ENCODE peak calls at places on chromosomes 16 and 17, in ten cellular contexts. U is coronary artery; H is LoVo; N is activated CD8-positive, alpha-beta memory T cell treated with anti-CD3 and anti-CD28 coated beads for 4 hours; Z is GM04504; V is NCI-H1092; W is ACHN; M is MV-4-11; Y is head of caudate nucleus; A is T-cell. R is an unnamed sample.

GRCh38 chr17:38417210-38417951 is 10.9 kb upstream of the ARHGAP23 start:
- DNase-seq in U (no peak), H (no peak), N (no peak), Z (no peak), V (peak), W (no peak), M (peak), Y (no peak), A (no peak), R (no peak)

GRCh38 chr16:89367538-89368059 is 122.8 kb downstream of the ANKRD11 start:
- DNase-seq in U (no peak), H (no peak), N (no peak), Z (no peak), V (no peak), W (peak), M (no peak), Y (no peak), A (no peak), R (no peak)

GRCh38 chr16:82059983-82060421 is 24.9 kb downstream of the HSD17B2 start:
- DNase-seq in U (no peak), H (peak), N (no peak), Z (no peak), V (no peak), W (no peak), M (no peak), Y (no peak), A (no peak), R (no peak)

GRCh38 chr17:81231766-81232581 is 6.9 kb downstream of the TEPSIN start:
- DNase-seq in U (no peak), H (no peak), N (no peak), Z (no peak), V (no peak), W (no peak), M (no peak), Y (no peak), A (no peak), R (no peak)

GRCh38 chr17:1783271-1783670 is 21.4 kb downstream of the SERPINF1 start:
- DNase-seq in U (peak), H (no peak), N (no peak), Z (no peak), V (no peak), W (no peak), M (peak), Y (no peak), A (no peak), R (no peak)

GRCh38 chr16:72362476-72362875 is 190.5 kb upstream of the PMFBP1 start:
- DNase-seq in U (no peak), H (no peak), N (no peak), Z (no peak), V (no peak), W (no peak), M (no peak), Y (no peak), A (no peak), R (peak)

GRCh38 chr16:81630632-81631026 is 148.5 kb upstream of the PLCG2 start:
- DNase-seq in U (no peak), H (no peak), N (no peak), Z (no peak), V (peak), W (no peak), M (no peak), Y (no peak), A (no peak), R (no peak)

GRCh38 chr17:76082326-76083251 is 3.6 kb downstream of the ZACN start:
- DNase-seq in U (no peak), H (no peak), N (no peak), Z (no peak), V (no peak), W (no peak), M (no peak), Y (no peak), A (no peak), R (no peak)

GRCh38 chr17:8121531-8122390 is 2.1 kb downstream of the HES7 start:
- DNase-seq in U (peak), H (peak), N (no peak), Z (no peak), V (peak), W (peak), M (peak), Y (peak), A (no peak), R (peak)

GRCh38 chr17:39064374-39064773 is 87.1 kb downstream of the PLXDC1 start:
- DNase-seq in U (no peak), H (no peak), N (no peak), Z (peak), V (no peak), W (no peak), M (no peak), Y (no peak), A (no peak), R (no peak)

GRCh38 chr16:87416826-87417471 is 24.8 kb downstream of the MAP1LC3B start:
- DNase-seq in U (no peak), H (no peak), N (no peak), Z (peak), V (no peak), W (peak), M (peak), Y (peak), A (peak), R (no peak)

GRCh38 chr16:51994597-51994996 is 552.3 kb downstream of the TOX3 start:
- DNase-seq in U (no peak), H (peak), N (no peak), Z (no peak), V (peak), W (peak), M (no peak), Y (no peak), A (no peak), R (peak)

GRCh38 chr16:69444873-69445517 is 20.6 kb downstream of the CYB5B start:
- DNase-seq in U (no peak), H (no peak), N (no peak), Z (no peak), V (no peak), W (peak), M (no peak), Y (no peak), A (no peak), R (no peak)

GRCh38 chr17:6286239-6286638 is 148.7 kb downstream of the AIPL1 start:
- DNase-seq in U (no peak), H (no peak), N (no peak), Z (no peak), V (no peak), W (peak), M (no peak), Y (no peak), A (no peak), R (no peak)

GRCh38 chr17:36786867-36787266 is 150.4 kb upstream of the LHX1 start:
- DNase-seq in U (no peak), H (no peak), N (no peak), Z (no peak), V (no peak), W (no peak), M (no peak), Y (no peak), A (no peak), R (no peak)

GRCh38 chr16:12551530-12551929 is 252.2 kb downstream of the CPPED1 start:
- DNase-seq in U (no peak), H (no peak), N (no peak), Z (no peak), V (no peak), W (no peak), M (no peak), Y (no peak), A (no peak), R (no peak)

GRCh38 chr17:35729405-35729833 is 2.0 kb upstream of the RASL10B start:
- DNase-seq in U (no peak), H (no peak), N (no peak), Z (no peak), V (no peak), W (no peak), M (no peak), Y (no peak), A (no peak), R (no peak)

GRCh38 chr17:19672009-19672837 is 23.7 kb downstream of the ALDH3A2 start:
- DNase-seq in U (no peak), H (peak), N (no peak), Z (no peak), V (no peak), W (no peak), M (peak), Y (no peak), A (no peak), R (peak)

GRCh38 chr16:53839150-53839549 is 135.2 kb downstream of the FTO start:
- DNase-seq in U (no peak), H (no peak), N (no peak), Z (no peak), V (no peak), W (no peak), M (no peak), Y (no peak), A (no peak), R (no peak)

GRCh38 chr17:10743316-10744009 is 13.6 kb upstream of the TMEM220 start:
- DNase-seq in U (no peak), H (no peak), N (no peak), Z (peak), V (no peak), W (no peak), M (no peak), Y (no peak), A (no peak), R (no peak)

GRCh38 chr17:70961341-70961740 is 792.0 kb downstream of the KCNJ2 start:
- DNase-seq in U (no peak), H (no peak), N (no peak), Z (no peak), V (no peak), W (no peak), M (no peak), Y (no peak), A (no peak), R (no peak)

GRCh38 chr17:51029568-51030463 is 90.9 kb downstream of the SPAG9 start:
- DNase-seq in U (no peak), H (peak), N (no peak), Z (no peak), V (no peak), W (peak), M (peak), Y (no peak), A (no peak), R (no peak)

GRCh38 chr16:26729917-26730541 is 336.7 kb upstream of the C16orf82 start:
- DNase-seq in U (no peak), H (no peak), N (no peak), Z (no peak), V (no peak), W (no peak), M (no peak), Y (no peak), A (no peak), R (no peak)

GRCh38 chr16:84795338-84796053 is 24.3 kb upstream of the CRISPLD2 start:
- DNase-seq in U (peak), H (no peak), N (no peak), Z (peak), V (no peak), W (peak), M (no peak), Y (no peak), A (no peak), R (no peak)

GRCh38 chr16:66409156-66409555 is 17.9 kb upstream of the BEAN1 start:
- DNase-seq in U (no peak), H (no peak), N (no peak), Z (no peak), V (no peak), W (peak), M (no peak), Y (no peak), A (no peak), R (no peak)

GRCh38 chr17:55454906-55455474 is 33.4 kb upstream of the MMD start:
- DNase-seq in U (no peak), H (peak), N (no peak), Z (peak), V (no peak), W (peak), M (no peak), Y (no peak), A (no peak), R (no peak)

GRCh38 chr17:3532106-3532858 is 25.3 kb downstream of the TRPV3 start:
- DNase-seq in U (no peak), H (no peak), N (no peak), Z (no peak), V (no peak), W (no peak), M (no peak), Y (no peak), A (no peak), R (no peak)

GRCh38 chr17:19290047-19290705 is 53.0 kb downstream of the EPN2 start:
- DNase-seq in U (no peak), H (no peak), N (no peak), Z (no peak), V (no peak), W (no peak), M (peak), Y (no peak), A (no peak), R (no peak)

GRCh38 chr17:81401727-81402529 is 6.7 kb downstream of the BAHCC1 start:
- DNase-seq in U (no peak), H (peak), N (no peak), Z (no peak), V (no peak), W (peak), M (peak), Y (peak), A (no peak), R (no peak)

GRCh38 chr17:33494156-33494555 is 201.1 kb upstream of the ASIC2 start:
- DNase-seq in U (no peak), H (no peak), N (no peak), Z (no peak), V (no peak), W (peak), M (no peak), Y (no peak), A (no peak), R (peak)

GRCh38 chr16:68446941-68447675 is 1.2 kb downstream of the SMPD3 start:
- DNase-seq in U (no peak), H (no peak), N (no peak), Z (no peak), V (no peak), W (no peak), M (no peak), Y (peak), A (no peak), R (no peak)

GRCh38 chr16:74183601-74184365 is 112.8 kb upstream of the PSMD7 start:
- DNase-seq in U (no peak), H (no peak), N (no peak), Z (no peak), V (no peak), W (no peak), M (no peak), Y (no peak), A (no peak), R (no peak)

GRCh38 chr16:55478827-55479559 is at the start of gene MMP2:
- DNase-seq in U (no peak), H (no peak), N (no peak), Z (no peak), V (no peak), W (no peak), M (peak), Y (no peak), A (no peak), R (no peak)

GRCh38 chr17:50064253-50064991 is 8.5 kb downstream of the ITGA3 start:
- DNase-seq in U (peak), H (no peak), N (no peak), Z (peak), V (no peak), W (peak), M (peak), Y (peak), A (no peak), R (peak)

GRCh38 chr16:84043486-84044107 is 1.0 kb upstream of the SLC38A8 start:
- DNase-seq in U (no peak), H (no peak), N (no peak), Z (no peak), V (no peak), W (no peak), M (no peak), Y (no peak), A (no peak), R (no peak)